ENCODE peak calls at places on chromosomes 11 and 22, in four cellular contexts. T is A549, F is GM12878, I is HepG2. N is an unnamed sample. For H3K4me1, the result is how much of the 10 kb centered on the place peaks cover.

GRCh38 chr22:41574847-41575381 is 14.1 kb downstream of the CSDC2 start:
- DNase-seq in T (no peak), F (no peak), I (no peak), N (no peak)

GRCh38 chr22:41935015-41935908 is 8.7 kb upstream of the TNFRSF13C start:
- DNase-seq in T (no peak), F (no peak), I (no peak), N (no peak)

GRCh38 chr11:33453225-33453624 is 196.0 kb downstream of the HIPK3 start:
- DNase-seq in T (no peak), F (no peak), I (no peak), N (no peak)

GRCh38 chr11:119891392-119891791 is 162.4 kb upstream of the NECTIN1 start:
- DNase-seq in T (no peak), F (no peak), I (no peak), N (peak)

GRCh38 chr22:37765498-37765897 is 42.2 kb upstream of the GCAT start:
- DNase-seq in T (no peak), F (no peak), I (no peak), N (no peak)

GRCh38 chr22:40009231-40009769 is 14.5 kb downstream of the FAM83F start:
- DNase-seq in T (no peak), F (no peak), I (no peak), N (no peak)

GRCh38 chr11:61611309-61611708 is 30.4 kb upstream of the SYT7 start:
- DNase-seq in T (no peak), F (no peak), I (no peak), N (no peak)

GRCh38 chr11:47918882-47919495 is 61.4 kb upstream of the PTPRJ start:
- DNase-seq in T (no peak), F (no peak), I (no peak), N (no peak)

GRCh38 chr11:116835042-116835772 is 2.2 kb downstream of the APOA1 start:
- DNase-seq in T (no peak), F (no peak), I (no peak), N (no peak)

GRCh38 chr22:45318558-45319318 is 9.0 kb downstream of the FAM118A start:
- DNase-seq in T (no peak), F (peak), I (no peak), N (no peak)

GRCh38 chr11:102940714-102941588 is 14.6 kb downstream of the MMP13 start:
- DNase-seq in T (peak), F (peak), I (peak), N (peak)

GRCh38 chr11:65882191-65883057 is 2.8 kb downstream of the CTSW start:
- DNase-seq in T (no peak), F (no peak), I (no peak), N (no peak)

GRCh38 chr11:77411238-77411637 is 62.7 kb downstream of the PAK1 start:
- DNase-seq in T (peak), F (no peak), I (no peak), N (no peak)

GRCh38 chr22:27226666-27227065 is 569.3 kb downstream of the MIAT start:
- DNase-seq in T (no peak), F (no peak), I (no peak), N (no peak)

GRCh38 chr22:23754980-23755636 is 883 bp upstream of the VPREB3 start:
- DNase-seq in T (no peak), F (no peak), I (no peak), N (no peak)

GRCh38 chr22:29623059-29623458 is 19.6 kb downstream of the NF2 start:
- DNase-seq in T (no peak), F (no peak), I (no peak), N (no peak)

GRCh38 chr22:29617922-29618629 is 14.6 kb downstream of the NF2 start:
- DNase-seq in T (no peak), F (no peak), I (no peak), N (no peak)

GRCh38 chr22:29625090-29625825 is 21.8 kb downstream of the NF2 start:
- DNase-seq in T (peak), F (no peak), I (peak), N (peak)

GRCh38 chr22:29623553-29624169 is 20.2 kb downstream of the NF2 start:
- DNase-seq in T (no peak), F (no peak), I (no peak), N (no peak)

GRCh38 chr22:29621761-29622526 is 18.5 kb downstream of the NF2 start:
- DNase-seq in T (peak), F (no peak), I (peak), N (no peak)
- H3K4me1 ChIP-seq in T (half or more), F (under half), I (under half), N (under half)

GRCh38 chr22:33658775-33659174 is 261.5 kb downstream of the LARGE1 start:
- DNase-seq in T (no peak), F (no peak), I (no peak), N (no peak)
- TF ChIP-seq RAD21 in T (no peak), F (no peak), I (no peak), N (no peak)

GRCh38 chr11:37857726-37858125 is 1259.7 kb upstream of the RAG2 start:
- DNase-seq in T (no peak), F (no peak), I (no peak), N (no peak)
- TF ChIP-seq PBX3 in T (no peak), F (no peak), I (no peak), N (no peak)

DNA sequence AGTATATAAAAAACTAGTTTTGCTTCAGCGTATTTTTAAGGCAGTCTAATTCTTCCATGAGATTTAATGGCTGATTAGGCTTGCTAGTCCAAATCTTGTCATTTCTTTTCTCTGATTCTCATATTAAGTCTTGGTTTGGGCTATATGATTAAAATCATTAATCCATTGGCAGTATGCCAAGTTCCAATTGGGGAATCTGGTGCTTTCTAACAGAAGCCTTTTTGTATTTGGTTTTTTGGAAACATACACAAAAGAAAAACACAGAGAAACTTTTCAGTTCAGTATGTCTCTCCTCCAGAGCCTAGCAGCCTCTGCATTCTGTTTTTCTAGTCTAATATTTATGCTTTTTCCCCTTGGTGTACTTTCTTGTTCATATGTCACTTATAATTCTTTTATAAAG is 37.9 kb downstream of the SWAP70 start:
- DNase-seq in T (no peak), F (no peak), I (no peak), N (no peak)
- H3K4me1 ChIP-seq in T (under half), F (under half), I (under half), N (under half)